ENCODE peak calls at places on chromosome 9, in five cellular contexts. R is KBM-7; M is stimulated activated effector memory CD8-positive, alpha-beta T cell treated with anti-CD3 and anti-CD28 coated beads, Interleukin-12 subunit alpha, Interleukin-12 subunit beta, amount 100 ng/mL, for 72 hours; X is WTC11; O is foreskin fibroblast. A is an unnamed sample.

GRCh38 chr9:91727316-91727861 is 222.6 kb downstream of the ROR2 start:
- DNase-seq in O (peak), X (peak), M (no peak), R (peak), A (peak)

GRCh38 chr9:121750259-121750714 is 98.9 kb downstream of the DAB2IP start:
- DNase-seq in X (no peak), O (no peak), M (no peak), R (no peak), A (no peak)

GRCh38 chr9:124834586-124834985 is 18.7 kb upstream of the WDR38 start:
- DNase-seq in M (no peak), O (peak), X (no peak), R (no peak), A (no peak)

GRCh38 chr9:133521122-133522072 is 3.4 kb downstream of the MYMK start:
- DNase-seq in M (no peak), X (no peak), R (no peak), O (no peak), A (no peak)

GRCh38 chr9:136629001-136629878 is 33.5 kb upstream of the EGFL7 start:
- DNase-seq in M (no peak), O (no peak), X (no peak), R (no peak), A (no peak)

GRCh38 chr9:6356441-6356840 is 28.3 kb downstream of the TPD52L3 start:
- DNase-seq in R (no peak), M (no peak), O (peak), X (no peak), A (no peak)

GRCh38 chr9:113503613-113504230 is 40.2 kb downstream of the RGS3 start:
- DNase-seq in R (no peak), X (no peak), M (no peak), O (no peak), A (no peak)

GRCh38 chr9:70034292-70034711 is 9.3 kb upstream of the MAMDC2 start:
- DNase-seq in R (no peak), M (no peak), O (no peak), X (no peak), A (no peak)

GRCh38 chr9:107772988-107773387 is 283.4 kb upstream of the KLF4 start:
- DNase-seq in O (no peak), R (no peak), M (no peak), X (no peak), A (no peak)

GRCh38 chr9:134210511-134210907 is 46.1 kb upstream of the RNU6ATAC start:
- DNase-seq in O (no peak), X (no peak), R (no peak), M (no peak), A (no peak)

GRCh38 chr9:137715321-137715720 is 96.5 kb downstream of the EHMT1 start:
- DNase-seq in X (no peak), M (no peak), O (no peak), R (no peak), A (no peak)

GRCh38 chr9:133979921-133980863 is 11.9 kb downstream of the VAV2 start:
- DNase-seq in X (peak), M (no peak), R (no peak), O (no peak), A (no peak)

GRCh38 chr9:131885144-131885609 is 145.3 kb upstream of the RAPGEF1 start:
- DNase-seq in R (no peak), M (no peak), X (no peak), O (peak), A (no peak)

GRCh38 chr9:105413486-105414068 is 34.3 kb upstream of the FSD1L start:
- DNase-seq in M (no peak), R (peak), O (peak), X (no peak), A (peak)

GRCh38 chr9:114434878-114435311 is 47.1 kb upstream of the AKNA start:
- DNase-seq in X (peak), R (peak), O (peak), M (no peak), A (peak)